ENCODE peak calls at places on chromosomes 12 and 14, in seven cellular contexts. X, P, S, E, G, R and Z are unnamed samples.

GRCh38 chr14:105421723-105422615 is 2.3 kb downstream of the MTA1 start:
- DNase-seq in S (no peak), X (no peak), G (no peak), E (no peak), P (no peak), R (no peak), Z (no peak)

GRCh38 chr12:121784460-121784859 is 9.0 kb downstream of the RHOF start:
- DNase-seq in G (peak), S (no peak), E (no peak), X (no peak), P (no peak), R (no peak), Z (no peak)

GRCh38 chr14:23121401-23121800 is 2.3 kb upstream of the CEBPE start:
- DNase-seq in R (no peak), G (no peak), S (no peak), P (peak), X (no peak), E (no peak), Z (peak)

GRCh38 chr14:32478027-32478426 is 148.9 kb downstream of the AKAP6 start:
- DNase-seq in P (no peak), S (no peak), G (peak), X (no peak), E (no peak), R (no peak), Z (no peak)

GRCh38 chr14:90811641-90812040 is 4.6 kb downstream of the TTC7B start:
- DNase-seq in R (no peak), X (no peak), P (no peak), G (no peak), E (no peak), S (no peak), Z (no peak)

GRCh38 chr14:34347683-34348082 is 114.4 kb downstream of the SPTSSA start:
- DNase-seq in G (no peak), P (no peak), E (no peak), X (no peak), S (no peak), R (no peak), Z (no peak)

GRCh38 chr14:89226789-89227489 is 190.1 kb downstream of the FOXN3 start:
- DNase-seq in X (no peak), E (no peak), R (no peak), G (no peak), P (no peak), S (no peak), Z (no peak)

GRCh38 chr12:93857917-93858513 is 180.8 kb downstream of the CRADD start:
- DNase-seq in R (no peak), S (no peak), P (no peak), X (peak), E (no peak), G (no peak), Z (no peak)

GRCh38 chr12:90953956-90954421 is 987 bp downstream of the CCER1 start:
- DNase-seq in R (peak), S (no peak), P (no peak), X (no peak), G (no peak), E (peak), Z (peak)

GRCh38 chr12:109302358-109302757 is 6.7 kb downstream of the FOXN4 start:
- DNase-seq in S (no peak), E (peak), P (no peak), X (no peak), R (no peak), G (no peak), Z (no peak)
- TF ChIP-seq CTCF in S (no peak), E (no peak), P (no peak), X (peak), R (peak), G (peak), Z (no peak)

GRCh38 chr12:57551637-57552305 is 1.9 kb downstream of the KIF5A start:
- DNase-seq in R (no peak), S (no peak), E (no peak), X (no peak), G (no peak), P (no peak), Z (no peak)

GRCh38 chr12:57550628-57551549 is 1.0 kb downstream of the KIF5A start:
- DNase-seq in P (no peak), E (no peak), G (no peak), R (no peak), X (no peak), S (no peak), Z (no peak)

GRCh38 chr12:57548488-57548887 is 1.4 kb upstream of the KIF5A start:
- DNase-seq in P (no peak), G (no peak), S (no peak), E (no peak), X (no peak), R (no peak), Z (no peak)

GRCh38 chr12:57549203-57549908 is 488 bp upstream of the KIF5A start:
- DNase-seq in S (no peak), P (no peak), X (no peak), E (peak), R (no peak), G (no peak), Z (no peak)

DNA sequence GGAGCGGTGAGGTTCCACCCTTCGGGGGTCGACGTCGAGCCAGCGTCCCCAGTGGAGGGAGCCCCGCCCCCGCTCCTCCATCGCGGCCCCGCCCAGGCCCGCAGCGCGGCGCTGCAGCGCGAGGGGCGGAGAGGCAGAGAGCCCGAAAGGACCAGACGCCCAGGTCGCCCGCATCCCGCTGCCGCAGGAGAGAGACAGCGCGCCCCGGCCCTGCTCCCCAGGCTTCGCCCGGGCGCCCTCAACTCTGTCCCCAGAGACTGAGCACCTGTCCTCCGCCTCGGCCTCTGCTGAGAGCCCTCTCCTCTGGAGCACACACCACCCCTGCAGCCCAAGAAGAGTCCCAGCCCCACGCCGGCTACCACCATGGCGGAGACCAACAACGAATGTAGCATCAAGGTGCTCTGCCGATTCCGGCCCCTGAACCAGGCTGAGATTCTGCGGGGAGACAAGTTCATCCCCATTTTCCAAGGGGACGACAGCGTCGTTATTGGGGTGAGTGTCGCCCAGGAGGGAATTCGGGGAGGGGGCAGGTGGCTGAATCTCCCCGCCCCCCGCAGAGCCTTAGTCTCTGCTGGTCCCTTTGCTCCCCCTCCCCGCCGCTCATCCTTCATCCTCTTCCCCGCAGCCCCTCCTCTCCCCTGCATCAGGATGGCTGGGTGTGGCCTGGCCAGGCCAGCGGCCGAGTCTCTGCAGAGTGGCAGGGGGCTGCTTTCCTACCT is at the start of gene KIF5A:
- DNase-seq in E (peak), X (peak), S (no peak), R (peak), G (no peak), P (no peak), Z (peak)
- TF ChIP-seq CTCF in E (peak), X (peak), S (no peak), R (no peak), G (no peak), P (no peak), Z (no peak)

GRCh38 chr12:120628919-120629318 is 11.5 kb upstream of the CABP1 start:
- DNase-seq in G (no peak), R (peak), S (no peak), P (peak), X (peak), E (peak), Z (peak)
- TF ChIP-seq CTCF in G (peak), R (no peak), S (no peak), P (peak), X (peak), E (peak), Z (no peak)

GRCh38 chr12:57090924-57091632 is 2.2 kb downstream of the NAB2 start:
- DNase-seq in P (no peak), G (no peak), X (no peak), R (no peak), S (no peak), E (no peak), Z (no peak)
- TF ChIP-seq CTCF in P (no peak), G (peak), X (no peak), R (no peak), S (no peak), E (no peak), Z (no peak)

GRCh38 chr12:110705309-110705708 is 16.4 kb upstream of the HVCN1 start:
- DNase-seq in G (no peak), P (no peak), E (no peak), X (no peak), R (no peak), S (no peak), Z (no peak)

GRCh38 chr12:110704231-110704630 is 15.3 kb upstream of the HVCN1 start:
- DNase-seq in P (no peak), S (no peak), E (no peak), G (no peak), R (no peak), X (no peak), Z (no peak)

GRCh38 chr12:110702081-110702480 is 13.2 kb upstream of the HVCN1 start:
- DNase-seq in R (no peak), S (no peak), P (no peak), G (no peak), X (no peak), E (no peak), Z (no peak)

GRCh38 chr12:110708917-110709316 is 20.0 kb upstream of the HVCN1 start:
- DNase-seq in X (no peak), R (no peak), G (no peak), P (no peak), S (no peak), E (no peak), Z (no peak)

GRCh38 chr12:110704750-110705149 is 15.8 kb upstream of the HVCN1 start:
- DNase-seq in X (no peak), R (no peak), P (no peak), G (no peak), E (peak), S (no peak), Z (no peak)
- TF ChIP-seq CTCF in X (peak), R (no peak), P (no peak), G (peak), E (peak), S (no peak), Z (no peak)